ENCODE peak calls at places on chromosomes 7 and 10, in nine cellular contexts. One of them, this sample, is unnamed.

GRCh38 chr7:128351296-128352123 is 7.8 kb upstream of the RBM28 start:
- DNase-seq in T-cell: no peak
- DNase-seq in neural crest cell: no peak
- DNase-seq in epithelial cell of esophagus: no peak
- DNase-seq in MCF 10A: no peak
- DNase-seq in AG08395: no peak
- DNase-seq in NCI-H1436 treated with DMSO at 0.1 percent for 48 hours: no peak
- DNase-seq in A172: no peak
- DNase-seq in choroid plexus epithelial cell: no peak
- DNase-seq in this sample: no peak

GRCh38 chr7:41786943-41787342 is 84.1 kb upstream of the INHBA start:
- DNase-seq in MCF 10A: no peak
- DNase-seq in epithelial cell of esophagus: peak
- DNase-seq in neural crest cell: no peak
- DNase-seq in AG08395: peak
- DNase-seq in T-cell: no peak
- DNase-seq in choroid plexus epithelial cell: no peak
- DNase-seq in A172: no peak
- DNase-seq in NCI-H1436 treated with DMSO at 0.1 percent for 48 hours: no peak
- DNase-seq in this sample: peak

GRCh38 chr10:30750971-30751677 is 121.6 kb upstream of the LYZL2 start:
- DNase-seq in T-cell: no peak
- DNase-seq in NCI-H1436 treated with DMSO at 0.1 percent for 48 hours: no peak
- DNase-seq in choroid plexus epithelial cell: no peak
- DNase-seq in epithelial cell of esophagus: no peak
- DNase-seq in A172: no peak
- DNase-seq in MCF 10A: no peak
- DNase-seq in neural crest cell: no peak
- DNase-seq in AG08395: no peak
- DNase-seq in this sample: no peak

GRCh38 chr10:113111260-113111659 is 161.2 kb downstream of the TCF7L2 start:
- DNase-seq in NCI-H1436 treated with DMSO at 0.1 percent for 48 hours: no peak
- DNase-seq in A172: no peak
- DNase-seq in neural crest cell: no peak
- DNase-seq in choroid plexus epithelial cell: no peak
- DNase-seq in epithelial cell of esophagus: no peak
- DNase-seq in AG08395: no peak
- DNase-seq in T-cell: no peak
- DNase-seq in MCF 10A: no peak
- DNase-seq in this sample: no peak

GRCh38 chr7:29464693-29465092 is 98.9 kb upstream of the PRR15 start:
- DNase-seq in T-cell: no peak
- DNase-seq in NCI-H1436 treated with DMSO at 0.1 percent for 48 hours: no peak
- DNase-seq in choroid plexus epithelial cell: no peak
- DNase-seq in neural crest cell: no peak
- DNase-seq in MCF 10A: no peak
- DNase-seq in AG08395: no peak
- DNase-seq in epithelial cell of esophagus: no peak
- DNase-seq in A172: no peak
- DNase-seq in this sample: no peak

GRCh38 chr7:27088002-27088931 is 7.5 kb downstream of the HOXA1 start:
- DNase-seq in neural crest cell: no peak
- DNase-seq in T-cell: no peak
- DNase-seq in A172: no peak
- DNase-seq in MCF 10A: no peak
- DNase-seq in choroid plexus epithelial cell: no peak
- DNase-seq in NCI-H1436 treated with DMSO at 0.1 percent for 48 hours: no peak
- DNase-seq in AG08395: no peak
- DNase-seq in epithelial cell of esophagus: no peak
- DNase-seq in this sample: no peak

GRCh38 chr7:39721919-39722597 is 98.7 kb downstream of the RALA start:
- DNase-seq in AG08395: no peak
- DNase-seq in MCF 10A: no peak
- DNase-seq in epithelial cell of esophagus: no peak
- DNase-seq in T-cell: no peak
- DNase-seq in A172: no peak
- DNase-seq in choroid plexus epithelial cell: no peak
- DNase-seq in NCI-H1436 treated with DMSO at 0.1 percent for 48 hours: no peak
- DNase-seq in neural crest cell: no peak
- DNase-seq in this sample: no peak

GRCh38 chr7:5831196-5831595 is 49.4 kb upstream of the OCM start:
- DNase-seq in MCF 10A: no peak
- DNase-seq in neural crest cell: peak
- DNase-seq in AG08395: no peak
- DNase-seq in A172: no peak
- DNase-seq in NCI-H1436 treated with DMSO at 0.1 percent for 48 hours: no peak
- DNase-seq in T-cell: no peak
- DNase-seq in choroid plexus epithelial cell: peak
- DNase-seq in epithelial cell of esophagus: no peak
- DNase-seq in this sample: no peak